ENCODE peak calls at places on chromosomes 3 and 15, in nine cellular contexts. S, C, H, N, O, F, P, V and B are unnamed samples.

GRCh38 chr3:186464424-186465093 is 79.6 kb downstream of the CRYGS start:
- DNase-seq in V (no peak), C (no peak), H (no peak), S (no peak), O (peak), N (no peak), F (no peak), P (no peak), B (no peak)

GRCh38 chr3:28853830-28854229 is 427.0 kb upstream of the RBMS3 start:
- DNase-seq in P (no peak), O (no peak), V (no peak), N (peak), S (no peak), H (no peak), C (no peak), F (no peak), B (no peak)

GRCh38 chr15:62769604-62770003 is 272.9 kb upstream of the TPM1 start:
- DNase-seq in P (no peak), F (no peak), V (no peak), N (peak), S (no peak), H (peak), O (no peak), C (no peak), B (no peak)

GRCh38 chr3:121483290-121483689 is 62.5 kb downstream of the POLQ start:
- DNase-seq in S (no peak), H (no peak), F (no peak), P (no peak), C (no peak), N (peak), O (no peak), V (no peak), B (no peak)

GRCh38 chr3:138898301-138898700 is 48.6 kb downstream of the FOXL2 start:
- DNase-seq in V (no peak), O (no peak), S (no peak), N (peak), P (no peak), C (no peak), F (peak), H (peak), B (no peak)

GRCh38 chr3:192864943-192865342 is 52.7 kb downstream of the MB21D2 start:
- DNase-seq in P (no peak), N (no peak), F (no peak), V (no peak), C (no peak), O (no peak), S (no peak), H (no peak), B (no peak)

GRCh38 chr3:194223951-194224350 is 88.0 kb downstream of the HES1 start:
- DNase-seq in O (no peak), C (no peak), S (no peak), H (no peak), N (no peak), V (no peak), F (no peak), P (no peak), B (no peak)

GRCh38 chr15:40287968-40288367 is 5.1 kb upstream of the ANKRD63 start:
- DNase-seq in V (no peak), C (no peak), O (no peak), P (no peak), N (no peak), H (no peak), F (no peak), S (no peak), B (no peak)

GRCh38 chr3:138600341-138600740 is 6.3 kb upstream of the CEP70 start:
- DNase-seq in P (no peak), H (no peak), O (no peak), V (no peak), S (no peak), C (no peak), N (no peak), F (no peak), B (no peak)

GRCh38 chr3:59480486-59480995 is 430.7 kb upstream of the CFAP20DC start:
- DNase-seq in S (no peak), O (no peak), F (peak), H (peak), C (no peak), P (no peak), V (no peak), N (peak), B (no peak)

GRCh38 chr3:132344666-132345280 is 27.6 kb downstream of the ACP3 start:
- DNase-seq in P (no peak), S (no peak), O (no peak), H (peak), V (no peak), C (no peak), N (peak), F (no peak), B (no peak)